ENCODE peak calls at places on chromosomes 1 and 21, in five cellular contexts. B is breast epithelium, D is heart left ventricle, J is uterus, W is body of pancreas. G is an unnamed sample.

GRCh38 chr21:38244885-38245869 is 11.6 kb upstream of the KCNJ15 start:
- DNase-seq in W (no peak), D (no peak), J (no peak), B (no peak), G (no peak)

GRCh38 chr21:27586986-27587385 is 620.1 kb upstream of the ADAMTS5 start:
- DNase-seq in J (no peak), B (no peak), D (no peak), W (no peak), G (no peak)

GRCh38 chr1:78607334-78607927 is 12.8 kb upstream of the IFI44L start:
- DNase-seq in J (no peak), B (no peak), W (no peak), D (no peak), G (no peak)

GRCh38 chr1:24865168-24865567 is 64.9 kb downstream of the RUNX3 start:
- DNase-seq in B (no peak), W (no peak), J (no peak), D (no peak), G (peak)

GRCh38 chr1:36156329-36157114 is 562 bp downstream of the MAP7D1 start:
- DNase-seq in D (peak), B (peak), W (peak), J (peak), G (peak)

GRCh38 chr1:212119397-212119837 is 83.9 kb downstream of the DTL start:
- DNase-seq in B (no peak), W (no peak), D (peak), J (no peak), G (no peak)

GRCh38 chr1:117166076-117166475 is 44.5 kb upstream of the TRIM45 start:
- DNase-seq in W (no peak), J (no peak), D (no peak), B (no peak), G (no peak)

GRCh38 chr21:38914531-38915385 is 109.0 kb downstream of the ETS2 start:
- DNase-seq in D (no peak), W (no peak), J (no peak), B (no peak), G (no peak)

GRCh38 chr1:211829343-211830054 is 1.1 kb downstream of the LPGAT1 start:
- DNase-seq in W (peak), J (peak), B (no peak), D (peak), G (peak)

GRCh38 chr1:30754684-30755171 is 2.8 kb downstream of the LAPTM5 start:
- DNase-seq in J (no peak), B (no peak), W (no peak), D (no peak), G (no peak)

GRCh38 chr1:158821723-158822122 is 9.4 kb upstream of the MNDA start:
- DNase-seq in W (no peak), J (no peak), B (no peak), D (no peak), G (no peak)

GRCh38 chr1:202034683-202035462 is 24.5 kb downstream of the ELF3 start:
- DNase-seq in D (peak), B (peak), J (peak), W (peak), G (peak)

GRCh38 chr1:21239181-21239580 is 51.1 kb downstream of the ECE1 start:
- DNase-seq in W (no peak), B (no peak), D (no peak), J (no peak), G (no peak)

GRCh38 chr1:177547200-177547599 is 376.4 kb downstream of the BRINP2 start:
- DNase-seq in J (no peak), B (no peak), D (no peak), W (no peak), G (no peak)

GRCh38 chr1:82542766-82543165 is 742.0 kb downstream of the ADGRL2 start:
- DNase-seq in J (no peak), W (no peak), B (no peak), D (no peak), G (no peak)

GRCh38 chr21:31236528-31236927 is 107.5 kb downstream of the TIAM1 start:
- DNase-seq in W (no peak), J (no peak), B (no peak), D (no peak), G (no peak)

GRCh38 chr1:6918908-6919511 is 133.8 kb downstream of the CAMTA1 start:
- DNase-seq in J (no peak), D (no peak), B (no peak), W (no peak), G (no peak)

GRCh38 chr1:31681421-31681820 is 22.4 kb downstream of the COL16A1 start:
- DNase-seq in W (no peak), J (no peak), D (no peak), B (no peak), G (no peak)

GRCh38 chr1:221611930-221612777 is 129.7 kb downstream of the DUSP10 start:
- DNase-seq in D (peak), W (peak), J (peak), B (peak), G (peak)

GRCh38 chr21:43654806-43655489 is 4.3 kb downstream of the HSF2BP start:
- DNase-seq in W (no peak), B (no peak), D (no peak), J (no peak), G (peak)

GRCh38 chr1:202888507-202889360 is at the start of gene RABIF:
- DNase-seq in D (peak), J (peak), W (peak), B (peak), G (peak)

GRCh38 chr1:14659913-14660312 is 61.4 kb downstream of the KAZN start:
- DNase-seq in D (no peak), W (no peak), J (no peak), B (no peak), G (no peak)

GRCh38 chr1:93573940-93574469 is 107.6 kb downstream of the BCAR3 start:
- DNase-seq in J (no peak), B (no peak), D (no peak), W (no peak), G (no peak)

GRCh38 chr21:42512346-42513034 is 1.2 kb upstream of the SLC37A1 start:
- DNase-seq in B (no peak), D (no peak), J (no peak), W (no peak), G (no peak)

GRCh38 chr1:164417016-164417704 is 141.8 kb upstream of the PBX1 start:
- DNase-seq in B (no peak), J (no peak), D (no peak), W (no peak), G (no peak)

GRCh38 chr1:193013005-193013404 is 46.2 kb downstream of the UCHL5 start:
- DNase-seq in B (no peak), J (no peak), W (no peak), D (no peak), G (no peak)

GRCh38 chr1:32681501-32681900 is 21.1 kb downstream of the SYNC start:
- DNase-seq in B (no peak), J (no peak), W (no peak), D (no peak), G (no peak)

GRCh38 chr1:116529199-116529616 is 41.6 kb downstream of the CD58 start:
- DNase-seq in J (no peak), W (no peak), B (no peak), D (no peak), G (no peak)

GRCh38 chr1:202158810-202159533 is 1.4 kb downstream of the PTPN7 start:
- DNase-seq in D (no peak), W (no peak), B (no peak), J (no peak), G (no peak)

GRCh38 chr1:181768216-181768929 is 285.1 kb downstream of the CACNA1E start:
- DNase-seq in B (no peak), D (no peak), W (no peak), J (no peak), G (no peak)
- TF ChIP-seq CTCF in B (no peak), D (no peak), W (no peak), J (no peak), G (no peak)

GRCh38 chr1:28736450-28737244 is at the start of gene YTHDF2:
- DNase-seq in B (peak), J (peak), D (peak), W (peak), G (peak)
- TF ChIP-seq POLR2A in B (peak), J (peak), D (no peak), W (peak), G (no peak)

DNA sequence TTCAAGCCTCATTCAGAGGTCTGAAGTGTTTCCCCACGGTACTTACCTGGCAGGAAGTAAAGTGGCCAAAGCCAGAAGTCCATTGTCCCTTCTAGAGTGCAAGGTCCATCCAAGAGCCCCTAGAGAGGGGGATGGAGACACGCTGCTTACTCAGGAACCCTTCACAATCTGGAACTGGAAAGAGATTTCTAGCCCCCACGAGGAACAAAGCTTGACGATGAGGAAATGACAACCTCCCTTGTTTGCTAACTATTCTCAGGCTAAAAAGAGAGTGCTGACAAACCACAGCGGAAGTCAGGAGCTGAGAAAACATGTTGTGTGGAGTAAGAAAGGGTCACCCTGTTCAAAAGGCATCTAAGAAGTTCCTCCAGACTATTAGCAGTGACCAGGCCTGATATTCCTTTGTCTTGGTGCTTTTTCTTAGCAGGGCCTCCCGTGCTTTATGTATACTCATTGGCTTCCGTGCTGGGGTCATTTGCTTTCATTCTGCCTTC is at the start of gene FCMR:
- DNase-seq in W (no peak), D (peak), J (no peak), B (no peak), G (no peak)
- H3K4me3 ChIP-seq in W (no peak), D (no peak), J (no peak), B (peak), G (no peak)

GRCh38 chr21:25342811-25343210 is 264.5 kb downstream of the MRPL39 start:
- DNase-seq in B (no peak), D (no peak), W (no peak), J (no peak), G (no peak)
- TF ChIP-seq CTCF in B (no peak), D (no peak), W (no peak), J (no peak), G (no peak)

DNA sequence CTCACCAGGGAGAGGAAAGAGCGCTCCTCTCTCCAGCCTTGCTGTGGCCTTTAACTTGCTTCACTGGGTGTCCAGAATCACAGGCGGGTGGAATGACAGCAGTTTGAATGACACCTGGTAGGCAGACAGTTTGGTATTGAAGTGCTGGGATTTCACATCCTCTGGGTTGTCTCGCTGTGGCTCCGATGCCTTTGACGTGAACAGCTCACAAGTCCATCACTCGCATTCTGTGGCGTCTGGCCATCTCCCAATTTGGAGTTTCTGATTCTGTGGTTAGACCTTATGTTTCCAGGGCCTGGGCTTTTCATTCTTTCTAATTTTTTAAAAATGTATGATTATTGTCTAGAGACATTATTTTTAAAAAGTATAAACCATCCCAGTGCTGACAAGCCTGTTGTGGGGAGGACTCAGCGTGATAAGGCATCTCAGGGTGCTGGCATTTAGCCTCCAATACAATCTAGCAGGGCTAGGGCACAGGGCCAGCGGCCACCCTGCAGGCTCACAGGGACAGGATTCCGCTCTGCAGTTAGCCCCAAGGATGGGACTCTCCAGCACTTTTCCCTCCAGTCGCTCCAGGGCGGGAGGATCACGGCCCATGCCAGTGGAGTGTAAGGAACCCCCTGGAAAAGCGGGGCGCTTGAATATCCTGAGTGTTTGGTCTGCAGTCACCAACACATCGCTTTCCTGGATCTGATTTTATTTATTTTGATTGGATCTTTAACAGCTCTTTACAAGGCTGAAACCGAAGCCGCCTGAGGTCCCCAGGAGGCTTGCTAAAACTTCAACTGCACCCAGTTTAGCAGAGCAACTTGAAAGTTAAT is 178.3 kb downstream of the TRABD2B start:
- DNase-seq in J (no peak), B (no peak), W (no peak), D (no peak), G (no peak)
- TF ChIP-seq POLR2A in J (no peak), B (no peak), W (no peak), D (no peak), G (no peak)

GRCh38 chr21:44710756-44711326 is 531 bp downstream of the TSPEAR start:
- DNase-seq in W (no peak), D (no peak), J (peak), B (no peak), G (no peak)
- H3K4me3 ChIP-seq in W (no peak), D (no peak), J (no peak), B (no peak), G (no peak)

GRCh38 chr1:214520544-214521165 is 30.7 kb downstream of the PTPN14 start:
- DNase-seq in D (no peak), J (no peak), W (no peak), B (no peak), G (no peak)

GRCh38 chr1:214524824-214525223 is 26.6 kb downstream of the PTPN14 start:
- DNase-seq in J (no peak), W (no peak), B (no peak), D (no peak), G (no peak)

GRCh38 chr1:214518387-214518786 is 33.0 kb downstream of the PTPN14 start:
- DNase-seq in J (no peak), W (no peak), B (no peak), D (no peak), G (no peak)

GRCh38 chr1:214525535-214526019 is 25.8 kb downstream of the PTPN14 start:
- DNase-seq in D (no peak), W (no peak), B (no peak), J (no peak), G (no peak)

DNA sequence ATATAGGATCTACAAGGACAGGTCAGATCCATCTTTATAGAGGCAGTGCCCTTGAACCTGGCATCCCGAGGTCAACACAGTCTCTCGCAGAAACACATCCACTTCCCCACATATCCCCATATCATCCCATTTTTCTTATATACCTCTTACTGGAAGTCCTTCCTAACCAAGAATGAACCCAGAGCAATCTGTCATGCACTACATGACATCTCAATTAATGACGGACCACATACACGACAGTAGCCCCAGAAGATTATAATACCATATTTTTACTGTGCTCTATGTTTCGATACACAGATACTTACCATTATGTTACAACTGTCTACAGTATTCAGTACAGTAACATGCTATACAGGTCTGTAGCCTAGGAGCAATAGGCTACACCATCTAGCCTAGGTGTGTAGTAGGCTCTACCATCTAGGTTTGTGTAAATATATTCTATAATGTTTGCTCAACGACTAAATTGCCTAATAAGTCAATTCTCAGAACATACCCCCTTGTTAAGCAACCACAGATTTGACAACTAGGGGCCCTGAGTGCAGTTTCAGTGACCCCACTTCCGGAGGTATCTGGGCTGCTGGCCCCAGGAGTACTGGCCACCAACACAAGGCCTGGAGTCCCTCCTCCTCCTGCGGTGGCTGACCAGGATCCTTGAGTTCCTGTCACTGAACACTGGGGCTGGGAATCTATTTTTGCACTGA is 28.1 kb downstream of the PTPN14 start:
- DNase-seq in J (no peak), W (no peak), B (no peak), D (no peak), G (no peak)
- TF ChIP-seq CTCF in J (no peak), W (no peak), B (no peak), D (no peak), G (no peak)

GRCh38 chr1:153568367-153569099 is 2.9 kb upstream of the S100A2 start:
- DNase-seq in J (peak), W (peak), D (peak), B (peak), G (peak)
- TF ChIP-seq POLR2A in J (peak), W (no peak), D (no peak), B (no peak), G (no peak)

G was measured in lower leg skin.